ENCODE peak calls at places on chromosomes 3 and 15, in six cellular contexts. One of them, this sample, is unnamed.
A peak's percentile ranks its signal among the peaks of the same experiment; 100 is the strongest.

GRCh38 chr3:149621218-149622005 is 36.4 kb downstream of the WWTR1 start:
- DNase-seq in cardiac muscle cell: peak; percentile 87
- DNase-seq in tibial nerve: no peak
- DNase-seq in A549: no peak
- DNase-seq in dorsolateral prefrontal cortex: no peak
- DNase-seq in transverse colon: no peak
- DNase-seq in this sample: no peak

GRCh38 chr3:32278714-32279113 is 40.2 kb downstream of the CMTM8 start:
- DNase-seq in cardiac muscle cell: peak; percentile 45
- DNase-seq in tibial nerve: no peak
- DNase-seq in A549: no peak
- DNase-seq in dorsolateral prefrontal cortex: no peak
- DNase-seq in transverse colon: no peak
- DNase-seq in this sample: no peak

GRCh38 chr3:71131385-71131871 is 452.1 kb downstream of the FOXP1 start:
- DNase-seq in cardiac muscle cell: no peak
- DNase-seq in tibial nerve: no peak
- DNase-seq in A549: no peak
- DNase-seq in dorsolateral prefrontal cortex: no peak
- DNase-seq in transverse colon: no peak
- DNase-seq in this sample: no peak

GRCh38 chr15:59689626-59690236 is 611 bp upstream of the BNIP2 start:
- DNase-seq in cardiac muscle cell: peak; percentile 83
- DNase-seq in tibial nerve: peak; percentile 84
- DNase-seq in A549: no peak
- DNase-seq in dorsolateral prefrontal cortex: peak; percentile 58
- DNase-seq in transverse colon: peak; percentile 93
- DNase-seq in this sample: peak; percentile 24

GRCh38 chr3:63818282-63819150 is 583 bp upstream of the C3orf49 start:
- DNase-seq in cardiac muscle cell: peak; percentile 74
- DNase-seq in tibial nerve: peak; percentile 81
- DNase-seq in A549: peak; percentile 17
- DNase-seq in dorsolateral prefrontal cortex: peak; percentile 74
- DNase-seq in transverse colon: peak; percentile 60
- DNase-seq in this sample: peak; percentile 13

GRCh38 chr15:48680841-48681240 is 35.3 kb upstream of the FBN1 start:
- DNase-seq in cardiac muscle cell: peak; percentile 77
- DNase-seq in tibial nerve: no peak
- DNase-seq in A549: no peak
- DNase-seq in dorsolateral prefrontal cortex: no peak
- DNase-seq in transverse colon: no peak
- DNase-seq in this sample: no peak

GRCh38 chr3:158802399-158803023 is 657 bp downstream of the MFSD1 start:
- DNase-seq in cardiac muscle cell: no peak
- DNase-seq in tibial nerve: no peak
- DNase-seq in A549: no peak
- DNase-seq in dorsolateral prefrontal cortex: peak; percentile 18
- DNase-seq in transverse colon: peak; percentile 26
- DNase-seq in this sample: no peak

GRCh38 chr15:34318277-34319079 is 19.1 kb downstream of the SLC12A6 start:
- DNase-seq in cardiac muscle cell: peak; percentile 75
- DNase-seq in tibial nerve: peak; percentile 64
- DNase-seq in A549: peak; percentile 70
- DNase-seq in dorsolateral prefrontal cortex: peak; percentile 21
- DNase-seq in transverse colon: peak; percentile 80
- DNase-seq in this sample: peak; percentile 23

GRCh38 chr15:47812436-47813109 is 95.3 kb downstream of the SEMA6D start:
- DNase-seq in cardiac muscle cell: peak; percentile 47
- DNase-seq in tibial nerve: no peak
- DNase-seq in A549: peak; percentile 2
- DNase-seq in dorsolateral prefrontal cortex: no peak
- DNase-seq in transverse colon: no peak
- DNase-seq in this sample: no peak

GRCh38 chr3:187130346-187131066 is 8.8 kb downstream of the RPL39L start:
- DNase-seq in cardiac muscle cell: peak; percentile 87
- DNase-seq in tibial nerve: no peak
- DNase-seq in A549: no peak
- DNase-seq in dorsolateral prefrontal cortex: no peak
- DNase-seq in transverse colon: no peak
- DNase-seq in this sample: no peak

GRCh38 chr3:4583441-4583840 is 90.3 kb downstream of the ITPR1 start:
- DNase-seq in cardiac muscle cell: peak; percentile 84
- DNase-seq in tibial nerve: peak; percentile 38
- DNase-seq in A549: no peak
- DNase-seq in dorsolateral prefrontal cortex: no peak
- DNase-seq in transverse colon: no peak
- DNase-seq in this sample: no peak

GRCh38 chr15:41512512-41513281 is 930 bp downstream of the LTK start:
- DNase-seq in cardiac muscle cell: no peak
- DNase-seq in tibial nerve: no peak
- DNase-seq in A549: no peak
- DNase-seq in dorsolateral prefrontal cortex: no peak
- DNase-seq in transverse colon: peak; percentile 61
- DNase-seq in this sample: no peak

GRCh38 chr3:59056706-59057105 is 6.9 kb upstream of the CFAP20DC start:
- DNase-seq in cardiac muscle cell: peak; percentile 32
- DNase-seq in tibial nerve: no peak
- DNase-seq in A549: no peak
- DNase-seq in dorsolateral prefrontal cortex: no peak
- DNase-seq in transverse colon: no peak
- DNase-seq in this sample: no peak

GRCh38 chr3:196236169-196236568 is 19.8 kb downstream of the SLC51A start:
- DNase-seq in cardiac muscle cell: no peak
- DNase-seq in tibial nerve: peak; percentile 25
- DNase-seq in A549: no peak
- DNase-seq in dorsolateral prefrontal cortex: no peak
- DNase-seq in transverse colon: no peak
- DNase-seq in this sample: no peak

DNA sequence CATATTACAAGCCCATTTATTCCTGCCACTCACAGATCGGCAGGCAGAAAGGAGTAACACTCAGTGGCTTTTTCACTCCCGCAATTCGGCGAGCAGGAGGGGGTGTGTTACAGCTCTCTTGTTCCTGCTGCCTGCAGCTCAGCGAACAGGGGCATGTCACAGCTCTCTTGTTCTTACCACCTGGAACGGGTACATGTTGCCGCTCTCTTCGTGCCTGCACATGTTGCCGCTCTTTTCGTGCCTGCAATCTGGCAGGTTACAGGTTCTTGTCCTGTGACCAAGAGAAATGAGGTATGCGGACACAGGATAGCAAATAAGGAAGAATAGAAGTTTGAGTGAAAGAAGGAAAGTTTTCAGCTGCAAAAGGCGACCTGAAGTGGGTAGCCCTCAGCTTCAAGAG is 761.4 kb downstream of the NAALADL2 start:
- DNase-seq in cardiac muscle cell: no peak
- DNase-seq in tibial nerve: no peak
- DNase-seq in A549: no peak
- DNase-seq in dorsolateral prefrontal cortex: no peak
- DNase-seq in transverse colon: no peak
- DNase-seq in this sample: no peak
- H3K27ac ChIP-seq in cardiac muscle cell: no peak overlapping the region
- H3K27ac ChIP-seq in tibial nerve: no peak overlapping the region
- H3K27ac ChIP-seq in A549: no peak overlapping the region
- H3K27ac ChIP-seq in dorsolateral prefrontal cortex: no peak overlapping the region
- H3K27ac ChIP-seq in transverse colon: no peak overlapping the region
- H3K27ac ChIP-seq in this sample: no peak overlapping the region

GRCh38 chr3:39497753-39498152 is 30.3 kb downstream of the MOBP start:
- DNase-seq in cardiac muscle cell: no peak
- DNase-seq in tibial nerve: no peak
- DNase-seq in A549: no peak
- DNase-seq in dorsolateral prefrontal cortex: no peak
- DNase-seq in transverse colon: no peak
- DNase-seq in this sample: no peak
- H3K27ac ChIP-seq in cardiac muscle cell: no peak overlapping the region
- H3K27ac ChIP-seq in tibial nerve: no peak overlapping the region
- H3K27ac ChIP-seq in A549: no peak overlapping the region
- H3K27ac ChIP-seq in dorsolateral prefrontal cortex: peak overlapping the region; percentile 29
- H3K27ac ChIP-seq in transverse colon: no peak overlapping the region
- H3K27ac ChIP-seq in this sample: peak overlapping the region; percentile 80

GRCh38 chr3:15387735-15388134 is 39.6 kb downstream of the METTL6 start:
- DNase-seq in cardiac muscle cell: no peak
- DNase-seq in tibial nerve: no peak
- DNase-seq in A549: no peak
- DNase-seq in dorsolateral prefrontal cortex: no peak
- DNase-seq in transverse colon: no peak
- DNase-seq in this sample: no peak

GRCh38 chr3:15386352-15386751 is 41.0 kb downstream of the METTL6 start:
- DNase-seq in cardiac muscle cell: no peak
- DNase-seq in tibial nerve: no peak
- DNase-seq in A549: no peak
- DNase-seq in dorsolateral prefrontal cortex: no peak
- DNase-seq in transverse colon: no peak
- DNase-seq in this sample: no peak

GRCh38 chr3:15384510-15385237 is 42.7 kb downstream of the METTL6 start:
- DNase-seq in cardiac muscle cell: peak; percentile 30
- DNase-seq in tibial nerve: no peak
- DNase-seq in A549: no peak
- DNase-seq in dorsolateral prefrontal cortex: no peak
- DNase-seq in transverse colon: no peak
- DNase-seq in this sample: no peak

GRCh38 chr3:15390460-15390859 is 36.9 kb downstream of the METTL6 start:
- DNase-seq in cardiac muscle cell: no peak
- DNase-seq in tibial nerve: peak; percentile 13
- DNase-seq in A549: no peak
- DNase-seq in dorsolateral prefrontal cortex: no peak
- DNase-seq in transverse colon: no peak
- DNase-seq in this sample: no peak

DNA sequence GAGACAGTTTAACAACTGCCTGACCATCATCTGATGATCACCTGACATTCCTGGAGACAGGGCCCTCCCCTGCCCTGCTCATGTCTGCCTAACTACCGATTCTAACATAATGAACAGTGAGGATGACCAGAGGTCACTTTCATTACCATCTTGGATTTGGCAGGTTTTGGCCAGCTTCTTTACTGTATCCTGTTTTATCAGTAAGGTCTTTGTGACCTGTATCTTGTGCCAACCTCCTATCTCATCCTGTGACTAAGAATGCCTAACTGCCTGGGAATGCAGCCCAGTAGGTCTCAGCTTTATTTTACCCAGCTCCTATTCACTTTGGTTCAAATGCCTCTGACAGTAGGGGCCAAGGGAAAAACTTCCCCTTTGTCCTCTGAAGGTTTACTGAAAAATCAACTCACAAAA is 40.2 kb downstream of the METTL6 start:
- DNase-seq in cardiac muscle cell: peak; percentile 25
- DNase-seq in tibial nerve: no peak
- DNase-seq in A549: no peak
- DNase-seq in dorsolateral prefrontal cortex: no peak
- DNase-seq in transverse colon: no peak
- DNase-seq in this sample: no peak
- H3K27ac ChIP-seq in cardiac muscle cell: no peak overlapping the region
- H3K27ac ChIP-seq in tibial nerve: no peak overlapping the region
- H3K27ac ChIP-seq in A549: no peak overlapping the region
- H3K27ac ChIP-seq in dorsolateral prefrontal cortex: no peak overlapping the region
- H3K27ac ChIP-seq in transverse colon: no peak overlapping the region
- H3K27ac ChIP-seq in this sample: no peak overlapping the region

GRCh38 chr3:124774305-124774673 is 44.0 kb downstream of the UMPS start:
- DNase-seq in cardiac muscle cell: peak; percentile 88
- DNase-seq in tibial nerve: no peak
- DNase-seq in A549: peak; percentile 58
- DNase-seq in dorsolateral prefrontal cortex: no peak
- DNase-seq in transverse colon: peak; percentile 19
- DNase-seq in this sample: no peak

GRCh38 chr3:124773351-124774304 is 43.4 kb downstream of the UMPS start:
- DNase-seq in cardiac muscle cell: no peak
- DNase-seq in tibial nerve: no peak
- DNase-seq in A549: no peak
- DNase-seq in dorsolateral prefrontal cortex: no peak
- DNase-seq in transverse colon: no peak
- DNase-seq in this sample: no peak

GRCh38 chr3:124776856-124777255 is 46.6 kb downstream of the UMPS start:
- DNase-seq in cardiac muscle cell: no peak
- DNase-seq in tibial nerve: no peak
- DNase-seq in A549: no peak
- DNase-seq in dorsolateral prefrontal cortex: no peak
- DNase-seq in transverse colon: no peak
- DNase-seq in this sample: no peak

GRCh38 chr3:124775776-124776336 is 45.6 kb downstream of the UMPS start:
- DNase-seq in cardiac muscle cell: no peak
- DNase-seq in tibial nerve: no peak
- DNase-seq in A549: no peak
- DNase-seq in dorsolateral prefrontal cortex: no peak
- DNase-seq in transverse colon: no peak
- DNase-seq in this sample: no peak

GRCh38 chr3:124774841-124775402 is 44.7 kb downstream of the UMPS start:
- DNase-seq in cardiac muscle cell: no peak
- DNase-seq in tibial nerve: no peak
- DNase-seq in A549: no peak
- DNase-seq in dorsolateral prefrontal cortex: no peak
- DNase-seq in transverse colon: no peak
- DNase-seq in this sample: no peak
- H3K27ac ChIP-seq in cardiac muscle cell: peak overlapping the region; percentile 60
- H3K27ac ChIP-seq in tibial nerve: peak overlapping the region; percentile 74
- H3K27ac ChIP-seq in A549: peak overlapping the region; percentile 66
- H3K27ac ChIP-seq in dorsolateral prefrontal cortex: no peak overlapping the region
- H3K27ac ChIP-seq in transverse colon: no peak overlapping the region
- H3K27ac ChIP-seq in this sample: no peak overlapping the region

DNA sequence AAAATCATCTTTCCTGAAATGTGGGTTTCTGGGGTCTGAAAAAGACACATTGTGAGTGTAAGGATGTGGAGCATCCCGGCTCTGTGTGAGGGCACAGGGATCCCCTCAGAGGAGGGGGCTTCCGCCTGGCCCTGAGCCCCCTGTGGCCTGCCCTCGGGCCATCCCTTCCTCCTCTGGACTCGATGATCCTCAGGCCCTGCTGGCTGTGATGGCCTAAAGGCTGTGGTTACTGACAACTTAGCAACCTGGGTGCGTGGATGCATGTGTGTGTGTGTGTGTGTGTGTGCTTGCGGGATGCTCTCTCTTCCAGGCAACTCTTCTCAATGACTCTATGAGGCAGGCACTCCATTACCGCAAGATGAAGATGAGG is 65.9 kb downstream of the ASB7 start:
- DNase-seq in cardiac muscle cell: no peak
- DNase-seq in tibial nerve: no peak
- DNase-seq in A549: no peak
- DNase-seq in dorsolateral prefrontal cortex: no peak
- DNase-seq in transverse colon: no peak
- DNase-seq in this sample: no peak
- H3K27ac ChIP-seq in cardiac muscle cell: no peak overlapping the region
- H3K27ac ChIP-seq in tibial nerve: no peak overlapping the region
- H3K27ac ChIP-seq in A549: no peak overlapping the region
- H3K27ac ChIP-seq in dorsolateral prefrontal cortex: no peak overlapping the region
- H3K27ac ChIP-seq in transverse colon: peak overlapping the region; percentile 44
- H3K27ac ChIP-seq in this sample: no peak overlapping the region

DNA sequence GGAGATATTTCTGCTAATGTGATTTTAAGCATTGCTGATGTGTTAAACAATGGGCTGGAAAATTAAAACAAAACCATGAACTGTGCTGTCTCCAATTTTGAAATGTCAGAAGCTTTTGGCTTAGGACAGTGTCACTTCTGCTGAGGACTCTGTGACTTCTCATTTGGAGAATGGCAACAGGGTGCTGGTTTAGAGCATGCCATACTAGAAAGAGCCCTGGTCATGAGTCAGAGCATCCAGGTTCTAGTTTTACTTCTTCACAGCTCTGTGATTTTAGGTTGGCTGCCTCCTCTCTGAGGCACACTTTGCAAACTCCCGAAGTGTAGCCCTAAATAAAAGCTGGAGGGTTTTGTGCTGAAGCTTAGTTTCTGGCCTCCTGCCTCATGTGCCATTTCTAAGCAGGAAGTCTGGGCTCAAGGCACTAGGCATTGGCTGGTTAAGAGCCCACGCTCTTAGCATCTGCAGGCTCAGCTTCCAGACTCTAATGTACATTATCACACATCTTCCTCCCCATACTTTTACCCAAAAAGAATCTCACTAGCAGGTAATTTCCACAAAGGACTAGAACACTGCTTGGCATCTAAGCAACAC is 193.8 kb downstream of the CNTN3 start:
- DNase-seq in cardiac muscle cell: no peak
- DNase-seq in tibial nerve: no peak
- DNase-seq in A549: no peak
- DNase-seq in dorsolateral prefrontal cortex: peak; percentile 49
- DNase-seq in transverse colon: no peak
- DNase-seq in this sample: no peak
- H3K27ac ChIP-seq in cardiac muscle cell: no peak overlapping the region
- H3K27ac ChIP-seq in tibial nerve: no peak overlapping the region
- H3K27ac ChIP-seq in A549: no peak overlapping the region
- H3K27ac ChIP-seq in dorsolateral prefrontal cortex: no peak overlapping the region
- H3K27ac ChIP-seq in transverse colon: no peak overlapping the region
- H3K27ac ChIP-seq in this sample: no peak overlapping the region

This sample was measured in substantia nigra.